ENCODE peak calls at places on chromosomes 11 and 22, in eight cellular contexts. One of them, this sample, is unnamed.

GRCh38 chr22:35135165-35135564 is 69.2 kb downstream of the ISX start:
- DNase-seq in fibroblast of mammary gland: no peak
- DNase-seq in heart right ventricle: no peak
- DNase-seq in natural killer cell: no peak
- DNase-seq in epithelial cell of esophagus: no peak
- DNase-seq in choroid plexus epithelial cell: no peak
- DNase-seq in PC-3: no peak
- DNase-seq in neural progenitor cell: peak
- DNase-seq in this sample: no peak

GRCh38 chr11:28878025-28878424 is 769.8 kb downstream of the METTL15 start:
- DNase-seq in fibroblast of mammary gland: peak
- DNase-seq in heart right ventricle: no peak
- DNase-seq in natural killer cell: no peak
- DNase-seq in epithelial cell of esophagus: peak
- DNase-seq in choroid plexus epithelial cell: peak
- DNase-seq in PC-3: peak
- DNase-seq in neural progenitor cell: no peak
- DNase-seq in this sample: no peak

GRCh38 chr11:40401132-40401853 is 1058.2 kb downstream of the LRRC4C start:
- DNase-seq in fibroblast of mammary gland: no peak
- DNase-seq in heart right ventricle: no peak
- DNase-seq in natural killer cell: no peak
- DNase-seq in epithelial cell of esophagus: no peak
- DNase-seq in choroid plexus epithelial cell: no peak
- DNase-seq in PC-3: no peak
- DNase-seq in neural progenitor cell: no peak
- DNase-seq in this sample: no peak

GRCh38 chr11:11988099-11988651 is 20.3 kb downstream of the DKK3 start:
- DNase-seq in fibroblast of mammary gland: peak
- DNase-seq in heart right ventricle: no peak
- DNase-seq in natural killer cell: no peak
- DNase-seq in epithelial cell of esophagus: peak
- DNase-seq in choroid plexus epithelial cell: peak
- DNase-seq in PC-3: peak
- DNase-seq in neural progenitor cell: no peak
- DNase-seq in this sample: no peak

GRCh38 chr11:1936781-1937615 is 10.1 kb upstream of the MRPL23 start:
- DNase-seq in fibroblast of mammary gland: no peak
- DNase-seq in heart right ventricle: peak
- DNase-seq in natural killer cell: peak
- DNase-seq in epithelial cell of esophagus: no peak
- DNase-seq in choroid plexus epithelial cell: no peak
- DNase-seq in PC-3: no peak
- DNase-seq in neural progenitor cell: no peak
- DNase-seq in this sample: no peak

GRCh38 chr11:636511-637332 is at the start of gene DRD4:
- DNase-seq in fibroblast of mammary gland: no peak
- DNase-seq in heart right ventricle: no peak
- DNase-seq in natural killer cell: no peak
- DNase-seq in epithelial cell of esophagus: no peak
- DNase-seq in choroid plexus epithelial cell: peak
- DNase-seq in PC-3: no peak
- DNase-seq in neural progenitor cell: peak
- DNase-seq in this sample: no peak

GRCh38 chr11:65435981-65436411 is 13.4 kb downstream of the NEAT1 start:
- DNase-seq in fibroblast of mammary gland: peak
- DNase-seq in heart right ventricle: peak
- DNase-seq in natural killer cell: no peak
- DNase-seq in epithelial cell of esophagus: peak
- DNase-seq in choroid plexus epithelial cell: peak
- DNase-seq in PC-3: no peak
- DNase-seq in neural progenitor cell: no peak
- DNase-seq in this sample: peak

GRCh38 chr11:64850979-64851567 is 6.6 kb upstream of the CDC42BPG start:
- DNase-seq in fibroblast of mammary gland: no peak
- DNase-seq in heart right ventricle: no peak
- DNase-seq in natural killer cell: peak
- DNase-seq in epithelial cell of esophagus: peak
- DNase-seq in choroid plexus epithelial cell: no peak
- DNase-seq in PC-3: no peak
- DNase-seq in neural progenitor cell: no peak
- DNase-seq in this sample: no peak

GRCh38 chr22:22867996-22868715 is 19.5 kb upstream of the IGLL5 start:
- DNase-seq in fibroblast of mammary gland: no peak
- DNase-seq in heart right ventricle: no peak
- DNase-seq in natural killer cell: no peak
- DNase-seq in epithelial cell of esophagus: no peak
- DNase-seq in choroid plexus epithelial cell: no peak
- DNase-seq in PC-3: no peak
- DNase-seq in neural progenitor cell: no peak
- DNase-seq in this sample: no peak

GRCh38 chr22:43798492-43798891 is 13.6 kb downstream of the EFCAB6 start:
- DNase-seq in fibroblast of mammary gland: peak
- DNase-seq in heart right ventricle: no peak
- DNase-seq in natural killer cell: no peak
- DNase-seq in epithelial cell of esophagus: no peak
- DNase-seq in choroid plexus epithelial cell: no peak
- DNase-seq in PC-3: no peak
- DNase-seq in neural progenitor cell: no peak
- DNase-seq in this sample: no peak

GRCh38 chr11:103110406-103110805 is 1.2 kb downstream of the DYNC2H1 start:
- DNase-seq in fibroblast of mammary gland: peak
- DNase-seq in heart right ventricle: no peak
- DNase-seq in natural killer cell: no peak
- DNase-seq in epithelial cell of esophagus: peak
- DNase-seq in choroid plexus epithelial cell: peak
- DNase-seq in PC-3: peak
- DNase-seq in neural progenitor cell: no peak
- DNase-seq in this sample: no peak

GRCh38 chr11:63277345-63277943 is 34.0 kb upstream of the SLC22A25 start:
- DNase-seq in fibroblast of mammary gland: no peak
- DNase-seq in heart right ventricle: no peak
- DNase-seq in natural killer cell: no peak
- DNase-seq in epithelial cell of esophagus: peak
- DNase-seq in choroid plexus epithelial cell: no peak
- DNase-seq in PC-3: peak
- DNase-seq in neural progenitor cell: no peak
- DNase-seq in this sample: no peak

GRCh38 chr22:25202290-25202921 is 2.7 kb downstream of the CRYBB3 start:
- DNase-seq in fibroblast of mammary gland: peak
- DNase-seq in heart right ventricle: peak
- DNase-seq in natural killer cell: peak
- DNase-seq in epithelial cell of esophagus: peak
- DNase-seq in choroid plexus epithelial cell: peak
- DNase-seq in PC-3: peak
- DNase-seq in neural progenitor cell: peak
- DNase-seq in this sample: peak

GRCh38 chr11:128720522-128720985 is 26.7 kb downstream of the FLI1 start:
- DNase-seq in fibroblast of mammary gland: no peak
- DNase-seq in heart right ventricle: no peak
- DNase-seq in natural killer cell: peak
- DNase-seq in epithelial cell of esophagus: no peak
- DNase-seq in choroid plexus epithelial cell: peak
- DNase-seq in PC-3: no peak
- DNase-seq in neural progenitor cell: peak
- DNase-seq in this sample: no peak

GRCh38 chr11:37500425-37500824 is 902.4 kb upstream of the RAG2 start:
- DNase-seq in fibroblast of mammary gland: no peak
- DNase-seq in heart right ventricle: no peak
- DNase-seq in natural killer cell: no peak
- DNase-seq in epithelial cell of esophagus: peak
- DNase-seq in choroid plexus epithelial cell: peak
- DNase-seq in PC-3: peak
- DNase-seq in neural progenitor cell: peak
- DNase-seq in this sample: no peak

GRCh38 chr11:119696378-119697157 is 32.4 kb downstream of the NECTIN1 start:
- DNase-seq in fibroblast of mammary gland: no peak
- DNase-seq in heart right ventricle: no peak
- DNase-seq in natural killer cell: peak
- DNase-seq in epithelial cell of esophagus: peak
- DNase-seq in choroid plexus epithelial cell: no peak
- DNase-seq in PC-3: no peak
- DNase-seq in neural progenitor cell: peak
- DNase-seq in this sample: no peak

GRCh38 chr11:111836766-111837165 is 34.6 kb downstream of the ALG9 start:
- DNase-seq in fibroblast of mammary gland: peak
- DNase-seq in heart right ventricle: no peak
- DNase-seq in natural killer cell: no peak
- DNase-seq in epithelial cell of esophagus: no peak
- DNase-seq in choroid plexus epithelial cell: peak
- DNase-seq in PC-3: peak
- DNase-seq in neural progenitor cell: no peak
- DNase-seq in this sample: no peak

GRCh38 chr11:12818333-12819015 is 144.3 kb downstream of the TEAD1 start:
- DNase-seq in fibroblast of mammary gland: peak
- DNase-seq in heart right ventricle: peak
- DNase-seq in natural killer cell: no peak
- DNase-seq in epithelial cell of esophagus: peak
- DNase-seq in choroid plexus epithelial cell: peak
- DNase-seq in PC-3: no peak
- DNase-seq in neural progenitor cell: no peak
- DNase-seq in this sample: no peak

GRCh38 chr22:23216331-23217170 is 36.2 kb downstream of the BCR start:
- DNase-seq in fibroblast of mammary gland: no peak
- DNase-seq in heart right ventricle: no peak
- DNase-seq in natural killer cell: peak
- DNase-seq in epithelial cell of esophagus: no peak
- DNase-seq in choroid plexus epithelial cell: no peak
- DNase-seq in PC-3: no peak
- DNase-seq in neural progenitor cell: no peak
- DNase-seq in this sample: no peak

GRCh38 chr11:44614281-44614680 is 48.8 kb downstream of the CD82 start:
- DNase-seq in fibroblast of mammary gland: no peak
- DNase-seq in heart right ventricle: no peak
- DNase-seq in natural killer cell: no peak
- DNase-seq in epithelial cell of esophagus: no peak
- DNase-seq in choroid plexus epithelial cell: no peak
- DNase-seq in PC-3: no peak
- DNase-seq in neural progenitor cell: no peak
- DNase-seq in this sample: no peak

GRCh38 chr11:116311141-116311540 is 461.6 kb downstream of the BUD13 start:
- DNase-seq in fibroblast of mammary gland: no peak
- DNase-seq in heart right ventricle: no peak
- DNase-seq in natural killer cell: no peak
- DNase-seq in epithelial cell of esophagus: no peak
- DNase-seq in choroid plexus epithelial cell: no peak
- DNase-seq in PC-3: no peak
- DNase-seq in neural progenitor cell: no peak
- DNase-seq in this sample: no peak

GRCh38 chr11:126341760-126342161 is 13.7 kb upstream of the ST3GAL4 start:
- DNase-seq in fibroblast of mammary gland: peak
- DNase-seq in heart right ventricle: no peak
- DNase-seq in natural killer cell: no peak
- DNase-seq in epithelial cell of esophagus: peak
- DNase-seq in choroid plexus epithelial cell: peak
- DNase-seq in PC-3: peak
- DNase-seq in neural progenitor cell: no peak
- DNase-seq in this sample: no peak

GRCh38 chr11:72144807-72145565 is 9.5 kb downstream of the FOLR3 start:
- DNase-seq in fibroblast of mammary gland: peak
- DNase-seq in heart right ventricle: no peak
- DNase-seq in natural killer cell: no peak
- DNase-seq in epithelial cell of esophagus: peak
- DNase-seq in choroid plexus epithelial cell: peak
- DNase-seq in PC-3: peak
- DNase-seq in neural progenitor cell: no peak
- DNase-seq in this sample: no peak

GRCh38 chr22:49604732-49605302 is 222.9 kb downstream of the BRD1 start:
- DNase-seq in fibroblast of mammary gland: no peak
- DNase-seq in heart right ventricle: no peak
- DNase-seq in natural killer cell: no peak
- DNase-seq in epithelial cell of esophagus: no peak
- DNase-seq in choroid plexus epithelial cell: no peak
- DNase-seq in PC-3: peak
- DNase-seq in neural progenitor cell: no peak
- DNase-seq in this sample: no peak
- TF ChIP-seq CTCF in fibroblast of mammary gland: no peak
- TF ChIP-seq CTCF in heart right ventricle: no peak
- TF ChIP-seq CTCF in natural killer cell: no peak
- TF ChIP-seq CTCF in epithelial cell of esophagus: no peak
- TF ChIP-seq CTCF in choroid plexus epithelial cell: no peak
- TF ChIP-seq CTCF in PC-3: peak
- TF ChIP-seq CTCF in neural progenitor cell: no peak
- TF ChIP-seq CTCF in this sample: no peak

GRCh38 chr11:109123811-109124787 is 297.9 kb upstream of the C11orf87 start:
- DNase-seq in fibroblast of mammary gland: peak
- DNase-seq in heart right ventricle: peak
- DNase-seq in natural killer cell: no peak
- DNase-seq in epithelial cell of esophagus: no peak
- DNase-seq in choroid plexus epithelial cell: peak
- DNase-seq in PC-3: no peak
- DNase-seq in neural progenitor cell: no peak
- DNase-seq in this sample: no peak
- TF ChIP-seq CTCF in fibroblast of mammary gland: no peak
- TF ChIP-seq CTCF in heart right ventricle: no peak
- TF ChIP-seq CTCF in natural killer cell: no peak
- TF ChIP-seq CTCF in epithelial cell of esophagus: no peak
- TF ChIP-seq CTCF in choroid plexus epithelial cell: no peak
- TF ChIP-seq CTCF in PC-3: no peak
- TF ChIP-seq CTCF in neural progenitor cell: no peak
- TF ChIP-seq CTCF in this sample: no peak

GRCh38 chr11:81420668-81421550 is 1312.8 kb downstream of the FAM181B start:
- DNase-seq in fibroblast of mammary gland: no peak
- DNase-seq in heart right ventricle: no peak
- DNase-seq in natural killer cell: no peak
- DNase-seq in epithelial cell of esophagus: peak
- DNase-seq in choroid plexus epithelial cell: no peak
- DNase-seq in PC-3: no peak
- DNase-seq in neural progenitor cell: peak
- DNase-seq in this sample: no peak
- TF ChIP-seq CTCF in fibroblast of mammary gland: no peak
- TF ChIP-seq CTCF in heart right ventricle: no peak
- TF ChIP-seq CTCF in natural killer cell: no peak
- TF ChIP-seq CTCF in epithelial cell of esophagus: peak
- TF ChIP-seq CTCF in choroid plexus epithelial cell: no peak
- TF ChIP-seq CTCF in PC-3: no peak
- TF ChIP-seq CTCF in neural progenitor cell: peak
- TF ChIP-seq CTCF in this sample: no peak

GRCh38 chr11:133913761-133914160 is 43.0 kb downstream of the IGSF9B start:
- DNase-seq in fibroblast of mammary gland: no peak
- DNase-seq in heart right ventricle: no peak
- DNase-seq in natural killer cell: no peak
- DNase-seq in epithelial cell of esophagus: no peak
- DNase-seq in choroid plexus epithelial cell: no peak
- DNase-seq in PC-3: no peak
- DNase-seq in neural progenitor cell: no peak
- DNase-seq in this sample: no peak

GRCh38 chr11:133910101-133910500 is 46.7 kb downstream of the IGSF9B start:
- DNase-seq in fibroblast of mammary gland: no peak
- DNase-seq in heart right ventricle: no peak
- DNase-seq in natural killer cell: no peak
- DNase-seq in epithelial cell of esophagus: no peak
- DNase-seq in choroid plexus epithelial cell: no peak
- DNase-seq in PC-3: no peak
- DNase-seq in neural progenitor cell: no peak
- DNase-seq in this sample: no peak

GRCh38 chr11:133908827-133909226 is 47.9 kb downstream of the IGSF9B start:
- DNase-seq in fibroblast of mammary gland: no peak
- DNase-seq in heart right ventricle: no peak
- DNase-seq in natural killer cell: no peak
- DNase-seq in epithelial cell of esophagus: no peak
- DNase-seq in choroid plexus epithelial cell: no peak
- DNase-seq in PC-3: no peak
- DNase-seq in neural progenitor cell: no peak
- DNase-seq in this sample: no peak

GRCh38 chr11:133907841-133908241 is 48.9 kb downstream of the IGSF9B start:
- DNase-seq in fibroblast of mammary gland: no peak
- DNase-seq in heart right ventricle: no peak
- DNase-seq in natural killer cell: no peak
- DNase-seq in epithelial cell of esophagus: no peak
- DNase-seq in choroid plexus epithelial cell: no peak
- DNase-seq in PC-3: no peak
- DNase-seq in neural progenitor cell: no peak
- DNase-seq in this sample: no peak

GRCh38 chr11:133911169-133911568 is 45.6 kb downstream of the IGSF9B start:
- DNase-seq in fibroblast of mammary gland: no peak
- DNase-seq in heart right ventricle: no peak
- DNase-seq in natural killer cell: no peak
- DNase-seq in epithelial cell of esophagus: no peak
- DNase-seq in choroid plexus epithelial cell: no peak
- DNase-seq in PC-3: peak
- DNase-seq in neural progenitor cell: no peak
- DNase-seq in this sample: no peak
- TF ChIP-seq CTCF in fibroblast of mammary gland: no peak
- TF ChIP-seq CTCF in heart right ventricle: no peak
- TF ChIP-seq CTCF in natural killer cell: no peak
- TF ChIP-seq CTCF in epithelial cell of esophagus: no peak
- TF ChIP-seq CTCF in choroid plexus epithelial cell: peak
- TF ChIP-seq CTCF in PC-3: peak
- TF ChIP-seq CTCF in neural progenitor cell: peak
- TF ChIP-seq CTCF in this sample: no peak